ENCODE peak calls at places on chromosome 19, in ten cellular contexts. One of them, this sample, is unnamed.

GRCh38 chr19:14339741-14340140 is 41.5 kb upstream of the ADGRE5 start:
- DNase-seq in astrocyte of the spinal cord: no peak
- DNase-seq in K562: peak; percentile 5
- DNase-seq in fibroblast of lung: no peak
- DNase-seq in ovary: no peak
- DNase-seq in mammary epithelial cell: no peak
- DNase-seq in fibroblast of pulmonary artery: no peak
- DNase-seq in tibial nerve: no peak
- DNase-seq in breast epithelium: no peak
- DNase-seq in GM23338: no peak
- DNase-seq in this sample: no peak

GRCh38 chr19:49712397-49712859 is 21.5 kb downstream of the CPT1C start:
- DNase-seq in tibial nerve: no peak
- DNase-seq in breast epithelium: peak; percentile 39
- DNase-seq in mammary epithelial cell: no peak
- DNase-seq in astrocyte of the spinal cord: no peak
- DNase-seq in K562: peak; percentile 95
- DNase-seq in fibroblast of pulmonary artery: peak; percentile 60
- DNase-seq in GM23338: peak; percentile 92
- DNase-seq in ovary: peak; percentile 67
- DNase-seq in fibroblast of lung: peak; percentile 42
- DNase-seq in this sample: peak; percentile 17

GRCh38 chr19:13102416-13102665 is 317 bp downstream of the LYL1 start:
- DNase-seq in fibroblast of pulmonary artery: no peak
- DNase-seq in tibial nerve: no peak
- DNase-seq in ovary: no peak
- DNase-seq in fibroblast of lung: no peak
- DNase-seq in mammary epithelial cell: no peak
- DNase-seq in GM23338: no peak
- DNase-seq in astrocyte of the spinal cord: no peak
- DNase-seq in breast epithelium: no peak
- DNase-seq in K562: no peak
- DNase-seq in this sample: no peak

GRCh38 chr19:7705387-7706187 is 3.7 kb upstream of the FCER2 start:
- DNase-seq in astrocyte of the spinal cord: no peak
- DNase-seq in breast epithelium: peak; percentile 18
- DNase-seq in fibroblast of lung: no peak
- DNase-seq in fibroblast of pulmonary artery: no peak
- DNase-seq in mammary epithelial cell: no peak
- DNase-seq in K562: no peak
- DNase-seq in GM23338: no peak
- DNase-seq in ovary: no peak
- DNase-seq in tibial nerve: peak; percentile 19
- DNase-seq in this sample: no peak

GRCh38 chr19:42316223-42317211 is 3.4 kb downstream of the TMEM145 start:
- DNase-seq in fibroblast of pulmonary artery: no peak
- DNase-seq in GM23338: no peak
- DNase-seq in breast epithelium: no peak
- DNase-seq in K562: no peak
- DNase-seq in tibial nerve: no peak
- DNase-seq in fibroblast of lung: no peak
- DNase-seq in ovary: no peak
- DNase-seq in mammary epithelial cell: no peak
- DNase-seq in astrocyte of the spinal cord: no peak
- DNase-seq in this sample: no peak

GRCh38 chr19:4077011-4077382 is 10.3 kb upstream of the ZBTB7A start:
- DNase-seq in breast epithelium: no peak
- DNase-seq in ovary: no peak
- DNase-seq in fibroblast of pulmonary artery: no peak
- DNase-seq in GM23338: no peak
- DNase-seq in mammary epithelial cell: no peak
- DNase-seq in tibial nerve: no peak
- DNase-seq in astrocyte of the spinal cord: no peak
- DNase-seq in K562: no peak
- DNase-seq in fibroblast of lung: no peak
- DNase-seq in this sample: no peak

GRCh38 chr19:49442793-49443365 is 1.6 kb upstream of the SLC17A7 start:
- DNase-seq in fibroblast of pulmonary artery: peak; percentile 87
- DNase-seq in astrocyte of the spinal cord: peak; percentile 84
- DNase-seq in tibial nerve: peak; percentile 97
- DNase-seq in ovary: peak; percentile 86
- DNase-seq in K562: peak; percentile 87
- DNase-seq in GM23338: peak; percentile 100
- DNase-seq in breast epithelium: peak; percentile 96
- DNase-seq in fibroblast of lung: peak; percentile 78
- DNase-seq in mammary epithelial cell: peak; percentile 86
- DNase-seq in this sample: peak; percentile 95

GRCh38 chr19:1121395-1121794 is 17.6 kb downstream of the GPX4 start:
- DNase-seq in breast epithelium: no peak
- DNase-seq in tibial nerve: no peak
- DNase-seq in K562: no peak
- DNase-seq in fibroblast of pulmonary artery: no peak
- DNase-seq in astrocyte of the spinal cord: no peak
- DNase-seq in fibroblast of lung: no peak
- DNase-seq in GM23338: no peak
- DNase-seq in ovary: no peak
- DNase-seq in mammary epithelial cell: no peak
- DNase-seq in this sample: no peak

GRCh38 chr19:6750062-6750461 is 10.6 kb downstream of the TRIP10 start:
- DNase-seq in astrocyte of the spinal cord: no peak
- DNase-seq in fibroblast of pulmonary artery: no peak
- DNase-seq in fibroblast of lung: no peak
- DNase-seq in breast epithelium: no peak
- DNase-seq in ovary: no peak
- DNase-seq in tibial nerve: no peak
- DNase-seq in K562: no peak
- DNase-seq in GM23338: no peak
- DNase-seq in mammary epithelial cell: no peak
- DNase-seq in this sample: no peak

GRCh38 chr19:5957132-5957531 is 20.8 kb downstream of the RANBP3 start:
- DNase-seq in mammary epithelial cell: no peak
- DNase-seq in tibial nerve: no peak
- DNase-seq in fibroblast of lung: peak; percentile 69
- DNase-seq in fibroblast of pulmonary artery: no peak
- DNase-seq in ovary: no peak
- DNase-seq in GM23338: no peak
- DNase-seq in K562: no peak
- DNase-seq in astrocyte of the spinal cord: peak; percentile 37
- DNase-seq in breast epithelium: no peak
- DNase-seq in this sample: peak; percentile 69

DNA sequence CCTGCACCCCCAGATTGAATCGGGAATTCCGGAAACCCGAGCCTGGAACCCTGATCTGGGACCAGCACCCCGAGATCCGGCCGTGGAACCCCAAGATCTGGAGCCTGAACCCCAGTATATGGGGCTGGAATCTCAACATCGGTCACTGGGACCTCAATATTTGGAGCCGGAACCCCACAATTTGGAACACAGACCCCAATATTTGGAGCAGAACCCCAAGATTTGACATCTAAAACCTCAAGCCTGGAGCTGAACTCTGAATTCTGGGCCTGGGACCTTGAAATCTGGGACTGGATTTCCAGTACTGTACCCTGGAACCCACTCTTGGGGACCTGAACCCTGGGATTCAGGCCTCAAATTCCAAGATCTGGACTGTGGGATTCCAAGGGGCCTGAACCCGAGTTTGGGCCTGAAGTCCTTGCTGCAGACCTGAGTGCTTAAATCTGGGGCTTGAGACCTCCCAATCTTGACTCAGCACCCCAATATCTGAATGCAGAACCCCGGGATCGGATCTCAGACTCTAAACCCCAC is 629 bp downstream of the LRFN3 start:
- DNase-seq in tibial nerve: no peak
- DNase-seq in mammary epithelial cell: no peak
- DNase-seq in ovary: no peak
- DNase-seq in fibroblast of pulmonary artery: no peak
- DNase-seq in K562: no peak
- DNase-seq in fibroblast of lung: no peak
- DNase-seq in GM23338: peak; percentile 17
- DNase-seq in breast epithelium: no peak
- DNase-seq in astrocyte of the spinal cord: no peak
- DNase-seq in this sample: no peak
- TF ChIP-seq CTCF in tibial nerve: no peak
- TF ChIP-seq CTCF in mammary epithelial cell: no peak
- TF ChIP-seq CTCF in ovary: no peak
- TF ChIP-seq CTCF in fibroblast of pulmonary artery: no peak
- TF ChIP-seq CTCF in K562: no peak
- TF ChIP-seq CTCF in fibroblast of lung: no peak
- TF ChIP-seq CTCF in GM23338: no peak
- TF ChIP-seq CTCF in breast epithelium: no peak
- TF ChIP-seq CTCF in astrocyte of the spinal cord: no peak
- TF ChIP-seq CTCF in this sample: no peak

DNA sequence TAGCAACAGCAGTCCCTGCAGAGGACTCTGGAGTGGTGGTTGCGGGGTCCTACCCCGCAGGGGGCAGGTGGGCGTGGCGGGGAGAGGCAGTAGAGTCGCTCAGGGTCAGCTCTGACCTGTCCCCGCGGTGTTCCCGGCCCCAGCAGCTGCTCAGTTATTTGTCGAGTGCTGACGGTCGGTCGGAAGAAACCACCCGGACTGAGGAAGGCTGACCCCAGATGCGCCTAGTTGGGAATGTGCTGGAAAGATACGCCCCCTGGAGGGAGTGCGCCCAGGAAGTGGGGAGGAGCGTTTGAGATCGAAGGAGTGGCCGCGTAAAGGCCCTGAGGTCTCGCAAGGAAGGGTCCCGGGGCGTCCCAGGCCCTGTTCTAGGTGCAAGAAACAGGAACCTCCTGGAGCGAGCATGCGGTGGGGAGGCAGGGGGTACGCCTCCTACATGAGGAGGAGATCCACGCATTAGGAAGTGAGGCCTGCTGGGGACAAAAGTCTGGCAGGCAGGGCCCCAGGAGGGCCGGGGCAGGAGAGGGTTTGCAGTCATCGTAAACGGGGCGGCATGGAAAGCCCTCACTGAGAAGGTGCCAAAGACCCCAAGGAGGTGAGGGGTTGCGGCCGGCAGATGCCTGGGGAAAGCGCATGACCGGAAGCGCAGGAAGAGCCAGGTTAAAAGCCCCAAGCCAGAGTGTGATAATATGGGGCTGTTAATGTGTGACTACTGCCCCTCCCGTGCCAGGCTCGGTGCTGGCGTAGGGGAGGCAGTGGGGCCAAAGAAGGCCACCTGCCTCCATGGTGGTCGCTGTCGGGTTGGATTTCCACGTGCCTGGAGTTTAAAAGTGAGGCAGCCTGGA is 9.1 kb downstream of the CCDC8 start:
- DNase-seq in tibial nerve: no peak
- DNase-seq in fibroblast of pulmonary artery: peak; percentile 41
- DNase-seq in mammary epithelial cell: no peak
- DNase-seq in K562: peak; percentile 57
- DNase-seq in fibroblast of lung: peak; percentile 56
- DNase-seq in GM23338: peak; percentile 70
- DNase-seq in ovary: peak; percentile 82
- DNase-seq in breast epithelium: peak; percentile 54
- DNase-seq in astrocyte of the spinal cord: peak; percentile 34
- DNase-seq in this sample: peak; percentile 51
- H3K4me3 ChIP-seq in tibial nerve: peak overlapping the region; percentile 37
- H3K4me3 ChIP-seq in fibroblast of pulmonary artery: peak overlapping the region; percentile 29
- H3K4me3 ChIP-seq in mammary epithelial cell: peak overlapping the region; percentile 49
- H3K4me3 ChIP-seq in K562: no peak overlapping the region
- H3K4me3 ChIP-seq in fibroblast of lung: peak overlapping the region; percentile 29
- H3K4me3 ChIP-seq in GM23338: peak overlapping the region; percentile 69
- H3K4me3 ChIP-seq in ovary: peak overlapping the region; percentile 41
- H3K4me3 ChIP-seq in breast epithelium: peak overlapping the region; percentile 71
- H3K4me3 ChIP-seq in astrocyte of the spinal cord: peak overlapping the region; percentile 22
- H3K4me3 ChIP-seq in this sample: peak overlapping the region; percentile 31

DNA sequence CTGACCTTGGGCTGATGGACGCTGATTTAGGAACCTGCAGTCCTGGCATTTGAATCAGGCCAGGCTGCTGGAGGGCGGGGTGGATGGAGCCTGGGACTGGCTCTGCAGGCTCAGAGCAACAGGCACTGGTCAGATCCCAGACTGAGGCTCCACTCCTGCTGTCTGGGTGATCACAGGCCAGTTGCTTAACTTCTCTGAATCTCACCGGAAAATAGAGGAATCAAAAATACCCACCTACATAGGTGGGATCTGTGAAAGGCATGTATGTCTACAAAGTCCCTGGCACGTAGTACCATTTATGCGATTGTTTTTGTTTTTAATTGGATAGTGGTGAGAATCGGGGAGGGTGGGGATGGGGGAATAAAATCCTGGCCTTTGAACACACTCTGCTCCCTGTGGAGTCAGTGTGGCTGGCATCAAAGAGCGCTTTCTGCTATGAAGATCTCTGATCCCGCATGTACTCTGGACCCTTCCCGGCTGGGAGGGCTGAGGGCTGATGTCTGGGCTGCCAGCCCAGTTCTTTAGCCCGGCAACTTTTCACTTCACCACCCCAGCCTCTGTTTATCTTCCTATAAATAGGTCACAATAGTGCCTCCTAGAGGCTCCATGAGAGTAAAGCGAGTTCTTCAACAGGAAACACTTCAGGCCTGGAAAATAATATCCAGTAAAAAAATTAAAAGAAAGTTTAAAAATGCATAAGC is 292.3 kb downstream of the ZNF536 start:
- DNase-seq in mammary epithelial cell: peak; percentile 30
- DNase-seq in fibroblast of lung: no peak
- DNase-seq in K562: no peak
- DNase-seq in ovary: no peak
- DNase-seq in astrocyte of the spinal cord: no peak
- DNase-seq in GM23338: peak; percentile 83
- DNase-seq in fibroblast of pulmonary artery: no peak
- DNase-seq in breast epithelium: no peak
- DNase-seq in tibial nerve: no peak
- DNase-seq in this sample: peak; percentile 15
- TF ChIP-seq CTCF in mammary epithelial cell: no peak
- TF ChIP-seq CTCF in fibroblast of lung: peak; percentile 21
- TF ChIP-seq CTCF in K562: peak; percentile 51
- TF ChIP-seq CTCF in ovary: no peak
- TF ChIP-seq CTCF in astrocyte of the spinal cord: peak; percentile 30
- TF ChIP-seq CTCF in GM23338: peak; percentile 51
- TF ChIP-seq CTCF in fibroblast of pulmonary artery: peak; percentile 17
- TF ChIP-seq CTCF in breast epithelium: no peak
- TF ChIP-seq CTCF in tibial nerve: peak; percentile 25
- TF ChIP-seq CTCF in this sample: no peak

DNA sequence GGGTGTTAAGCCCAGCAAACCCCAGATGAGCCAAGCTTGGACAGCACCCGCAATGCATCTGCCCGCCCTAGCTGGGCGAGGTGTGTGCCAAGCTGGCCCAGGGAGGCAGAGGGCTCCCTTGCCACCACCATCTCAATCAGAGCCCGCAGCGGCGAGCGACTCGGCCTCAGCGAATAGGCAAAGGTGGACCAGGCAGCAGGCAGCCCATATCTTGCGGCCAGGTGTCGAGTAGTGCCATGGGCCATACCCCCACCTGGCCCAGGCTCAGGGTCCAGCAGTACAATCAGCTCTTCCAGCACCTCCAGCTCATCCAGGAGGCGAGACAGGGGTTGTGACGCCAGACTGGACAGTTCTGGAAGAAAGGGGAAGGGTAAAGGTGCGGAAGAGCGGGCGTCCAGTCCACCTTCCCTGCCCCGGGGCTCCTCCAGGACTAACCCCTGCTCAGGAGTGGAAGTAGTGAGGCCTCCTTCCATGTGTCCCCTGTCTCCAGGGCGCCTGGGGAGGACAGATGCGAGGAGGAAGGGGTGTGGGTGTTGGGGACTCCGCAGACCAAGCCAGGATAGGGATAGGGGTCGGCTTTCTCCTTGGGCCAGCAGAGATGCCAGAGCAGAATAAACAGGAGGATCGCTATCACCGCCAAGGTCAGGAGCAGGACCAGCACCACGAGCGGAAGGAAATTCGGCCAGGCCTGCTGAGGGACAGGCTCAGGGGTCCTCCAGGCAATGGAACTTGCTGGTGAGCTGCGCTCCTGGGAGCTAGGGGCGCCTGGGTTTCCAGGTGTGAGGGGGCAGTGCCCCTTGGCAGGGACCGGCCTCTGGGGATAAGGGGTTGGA is 2.8 kb downstream of the IGFLR1 start:
- DNase-seq in fibroblast of lung: no peak
- DNase-seq in breast epithelium: no peak
- DNase-seq in tibial nerve: no peak
- DNase-seq in ovary: peak; percentile 64
- DNase-seq in K562: no peak
- DNase-seq in astrocyte of the spinal cord: no peak
- DNase-seq in fibroblast of pulmonary artery: no peak
- DNase-seq in mammary epithelial cell: no peak
- DNase-seq in GM23338: peak; percentile 33
- DNase-seq in this sample: no peak
- H3K4me3 ChIP-seq in fibroblast of lung: peak overlapping the region; percentile 59
- H3K4me3 ChIP-seq in breast epithelium: peak overlapping the region; percentile 76
- H3K4me3 ChIP-seq in tibial nerve: peak overlapping the region; percentile 65
- H3K4me3 ChIP-seq in ovary: peak overlapping the region; percentile 45
- H3K4me3 ChIP-seq in K562: peak overlapping the region; percentile 65
- H3K4me3 ChIP-seq in astrocyte of the spinal cord: peak overlapping the region; percentile 57
- H3K4me3 ChIP-seq in fibroblast of pulmonary artery: peak overlapping the region; percentile 63
- H3K4me3 ChIP-seq in mammary epithelial cell: no peak overlapping the region
- H3K4me3 ChIP-seq in GM23338: peak overlapping the region; percentile 96
- H3K4me3 ChIP-seq in this sample: peak overlapping the region; percentile 72

This sample was measured in epithelial cell of esophagus.